ENCODE peak calls at places on chromosome 12, in four cellular contexts. J is fibroblast of lung, Z is endodermal cell, Y is neuronal stem cell. P is an unnamed sample.

GRCh38 chr12:116263844-116264243 is 13.6 kb downstream of the MED13L start:
- DNase-seq in J (no peak), Z (peak), Y (no peak), P (no peak)

GRCh38 chr12:13390381-13390856 is 193.9 kb downstream of the EMP1 start:
- DNase-seq in J (peak), Z (no peak), Y (no peak), P (no peak)

GRCh38 chr12:38614171-38614570 is 291.2 kb downstream of the CPNE8 start:
- DNase-seq in J (no peak), Z (peak), Y (no peak), P (no peak)

GRCh38 chr12:31355747-31356107 is 29.8 kb upstream of the SINHCAF start:
- DNase-seq in J (no peak), Z (no peak), Y (no peak), P (no peak)

GRCh38 chr12:122227341-122227740 is 1.5 kb upstream of the DIABLO start:
- DNase-seq in J (no peak), Z (no peak), Y (no peak), P (no peak)

GRCh38 chr12:109930028-109930800 is 30.1 kb downstream of the TCHP start:
- DNase-seq in J (no peak), Z (no peak), Y (no peak), P (no peak)

GRCh38 chr12:55652352-55652751 is 15.7 kb downstream of the OR10P1 start:
- DNase-seq in J (no peak), Z (peak), Y (no peak), P (no peak)

GRCh38 chr12:67469666-67470065 is 178.9 kb upstream of the DYRK2 start:
- DNase-seq in J (no peak), Z (peak), Y (no peak), P (no peak)

GRCh38 chr12:3904999-3905398 is 31.8 kb upstream of the PARP11 start:
- DNase-seq in J (no peak), Z (no peak), Y (no peak), P (no peak)

GRCh38 chr12:66662729-66663128 is 16.1 kb downstream of the GRIP1 start:
- DNase-seq in J (peak), Z (no peak), Y (no peak), P (no peak)

GRCh38 chr12:1691123-1692007 is 495 bp downstream of the ADIPOR2 start:
- DNase-seq in J (peak), Z (no peak), Y (peak), P (no peak)

GRCh38 chr12:102080842-102081241 is 19.1 kb upstream of the WASHC3 start:
- DNase-seq in J (no peak), Z (no peak), Y (no peak), P (no peak)

GRCh38 chr12:53052419-53053222 is 2.8 kb downstream of the TNS2 start:
- DNase-seq in J (peak), Z (peak), Y (no peak), P (no peak)

GRCh38 chr12:3661028-3661427 is 91.9 kb downstream of the CRACR2A start:
- DNase-seq in J (no peak), Z (no peak), Y (no peak), P (no peak)

GRCh38 chr12:23694920-23695319 is 254.6 kb downstream of the SOX5 start:
- DNase-seq in J (peak), Z (no peak), Y (no peak), P (no peak)

GRCh38 chr12:58966939-58967338 is 46.6 kb upstream of the LRIG3 start:
- DNase-seq in J (peak), Z (no peak), Y (no peak), P (no peak)

GRCh38 chr12:127273621-127274020 is 993.3 kb upstream of the TMEM132C start:
- DNase-seq in J (peak), Z (no peak), Y (no peak), P (no peak)

GRCh38 chr12:53180931-53181645 is 363 bp upstream of the CSAD start:
- DNase-seq in J (peak), Z (peak), Y (peak), P (peak)

GRCh38 chr12:120196363-120196762 is 1.8 kb upstream of the GCN1 start:
- DNase-seq in J (no peak), Z (no peak), Y (no peak), P (no peak)

GRCh38 chr12:121748571-121749265 is 36.2 kb downstream of the TMEM120B start:
- DNase-seq in J (peak), Z (peak), Y (no peak), P (peak)

GRCh38 chr12:79255326-79255725 is 390.8 kb downstream of the SYT1 start:
- DNase-seq in J (peak), Z (no peak), Y (no peak), P (no peak)

GRCh38 chr12:115008951-115009350 is 325.0 kb upstream of the TBX3 start:
- DNase-seq in J (no peak), Z (no peak), Y (no peak), P (no peak)

GRCh38 chr12:65938807-65939206 is 114.5 kb downstream of the HMGA2 start:
- DNase-seq in J (no peak), Z (no peak), Y (no peak), P (no peak)

GRCh38 chr12:68374315-68374982 is 42.3 kb upstream of the MDM1 start:
- DNase-seq in J (no peak), Z (no peak), Y (no peak), P (no peak)

GRCh38 chr12:11749943-11750690 is 100.6 kb downstream of the ETV6 start:
- DNase-seq in J (no peak), Z (no peak), Y (no peak), P (no peak)

GRCh38 chr12:66600805-66601392 is 78.0 kb downstream of the GRIP1 start:
- DNase-seq in J (no peak), Z (no peak), Y (no peak), P (no peak)

GRCh38 chr12:120485914-120486881 is 9.7 kb upstream of the DYNLL1 start:
- DNase-seq in J (no peak), Z (no peak), Y (no peak), P (no peak)

GRCh38 chr12:70919597-70920035 is 922 bp downstream of the PTPRR start:
- DNase-seq in J (peak), Z (peak), Y (peak), P (peak)

GRCh38 chr12:70332236-70332635 is 33.9 kb upstream of the KCNMB4 start:
- DNase-seq in J (no peak), Z (no peak), Y (no peak), P (no peak)

GRCh38 chr12:89951050-89951693 is 242.5 kb upstream of the ATP2B1 start:
- DNase-seq in J (peak), Z (no peak), Y (no peak), P (no peak)

GRCh38 chr12:48004039-48004940 is at the start of gene COL2A1:
- DNase-seq in J (no peak), Z (peak), Y (peak), P (peak)

GRCh38 chr12:49342066-49342913 is 4.4 kb upstream of the DNAJC22 start:
- DNase-seq in J (peak), Z (peak), Y (peak), P (peak)

GRCh38 chr12:57089259-57090245 is 638 bp downstream of the NAB2 start:
- DNase-seq in J (peak), Z (peak), Y (no peak), P (no peak)

GRCh38 chr12:46404225-46404631 is 31.7 kb upstream of the SLC38A2 start:
- DNase-seq in J (peak), Z (no peak), Y (no peak), P (no peak)
- H3K9ac ChIP-seq in J (no peak), Z (no peak), Y (no peak), P (no peak)

DNA sequence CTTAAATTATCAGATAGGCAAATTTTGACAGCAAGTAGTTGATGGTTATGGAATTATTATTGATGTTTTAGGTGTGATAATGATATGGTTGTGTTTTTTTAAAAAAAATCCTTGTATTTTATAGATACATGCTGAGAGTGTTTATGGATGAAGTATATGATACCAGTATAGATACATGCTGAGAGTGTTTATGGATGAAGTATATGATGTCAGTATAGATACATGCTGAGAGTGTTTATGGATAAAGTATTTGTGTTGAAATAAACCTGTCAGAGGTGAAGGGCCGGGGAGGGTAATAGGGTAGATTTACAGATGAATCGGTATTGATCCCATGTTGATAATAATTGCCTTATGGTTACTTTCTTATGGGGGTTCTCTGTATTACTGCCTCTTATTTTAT is 6.0 kb upstream of the RFX4 start:
- DNase-seq in J (no peak), Z (no peak), Y (no peak), P (no peak)
- H3K9ac ChIP-seq in J (no peak), Z (no peak), Y (no peak), P (no peak)

DNA sequence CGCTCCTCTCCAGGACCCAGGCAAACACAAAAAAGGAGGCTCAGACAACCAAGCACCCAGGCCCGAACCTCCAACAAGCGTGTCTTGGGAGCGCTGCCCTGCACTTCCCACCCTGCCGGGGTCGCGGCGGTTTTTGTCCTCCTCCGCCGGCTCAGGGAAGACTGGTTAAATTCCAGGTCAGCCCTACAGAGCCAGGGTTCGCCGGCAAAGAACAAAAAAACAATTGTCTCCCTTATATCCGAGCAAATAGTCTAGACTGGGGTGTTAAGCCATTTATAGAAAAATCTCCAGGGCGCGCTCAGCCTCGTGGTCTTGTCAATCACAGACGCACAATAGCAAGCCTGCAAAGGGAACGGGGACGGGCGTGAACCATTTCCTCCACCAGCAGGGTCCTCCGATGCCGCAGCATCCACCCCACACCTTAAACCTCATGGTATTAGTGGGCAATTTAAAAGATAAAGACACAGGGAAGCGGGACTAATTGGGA is 46.9 kb downstream of the BCAT1 start:
- DNase-seq in J (peak), Z (peak), Y (peak), P (peak)
- H3K9ac ChIP-seq in J (no peak), Z (peak), Y (no peak), P (peak)

DNA sequence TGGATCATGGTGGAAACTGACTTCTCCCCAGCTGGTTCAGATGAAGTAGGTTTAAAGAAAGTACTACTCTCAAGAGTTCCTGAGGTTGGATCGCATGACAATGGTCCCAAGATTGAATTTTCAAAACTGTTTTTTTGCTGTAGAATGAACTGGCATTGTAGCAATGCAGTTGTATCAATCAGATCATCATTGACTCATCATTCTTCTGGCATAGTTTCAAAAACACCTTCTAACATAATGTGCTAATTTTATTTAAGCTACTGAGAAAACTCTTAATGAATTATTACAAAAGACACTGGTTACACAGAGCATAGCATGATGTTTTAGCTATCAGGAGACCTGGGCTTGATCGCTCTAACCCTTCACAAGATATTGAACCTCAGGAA is 384.5 kb upstream of the DCN start:
- DNase-seq in J (no peak), Z (no peak), Y (no peak), P (no peak)
- H3K9ac ChIP-seq in J (no peak), Z (no peak), Y (no peak), P (no peak)

P was measured in H9.